ENCODE peak calls at places on chromosomes 3 and 15, in four cellular contexts. V is H1, F is K562, B is GM12878. N is an unnamed sample.

GRCh38 chr15:57522148-57522547 is 69.6 kb upstream of the MYZAP start:
- DNase-seq in V (no peak), F (no peak), B (no peak), N (no peak)

GRCh38 chr3:100717063-100717462 is 7.8 kb downstream of the TFG start:
- DNase-seq in V (no peak), F (no peak), B (no peak), N (no peak)

GRCh38 chr15:51265037-51265555 is 73.3 kb downstream of the CYP19A1 start:
- DNase-seq in V (no peak), F (no peak), B (no peak), N (no peak)

GRCh38 chr3:55166577-55167555 is 239.0 kb upstream of the LRTM1 start:
- DNase-seq in V (no peak), F (no peak), B (peak), N (peak)

GRCh38 chr3:101695779-101696372 is 9.4 kb upstream of the RPL24 start:
- DNase-seq in V (no peak), F (no peak), B (no peak), N (peak)

GRCh38 chr3:12896206-12896697 is 54.9 kb upstream of the RPL32 start:
- DNase-seq in V (no peak), F (peak), B (no peak), N (peak)

GRCh38 chr3:73786346-73786807 is 161.6 kb upstream of the PDZRN3 start:
- DNase-seq in V (no peak), F (no peak), B (no peak), N (peak)

GRCh38 chr3:46656778-46657556 is 36.5 kb downstream of the ALS2CL start:
- DNase-seq in V (peak), F (no peak), B (no peak), N (no peak)

GRCh38 chr3:107085261-107085660 is 292.0 kb upstream of the CCDC54 start:
- DNase-seq in V (no peak), F (no peak), B (no peak), N (peak)

GRCh38 chr3:11651900-11652299 is 8.2 kb upstream of the VGLL4 start:
- DNase-seq in V (no peak), F (peak), B (no peak), N (peak)

GRCh38 chr15:100931143-100931890 is 12.2 kb downstream of the LRRK1 start:
- DNase-seq in V (no peak), F (no peak), B (no peak), N (no peak)

GRCh38 chr3:66407281-66408218 is 93.3 kb downstream of the LRIG1 start:
- DNase-seq in V (peak), F (peak), B (no peak), N (peak)

GRCh38 chr15:69784808-69785550 is 312.7 kb downstream of the TLE3 start:
- DNase-seq in V (no peak), F (no peak), B (no peak), N (peak)

GRCh38 chr15:23645379-23646164 is 2.1 kb downstream of the MAGEL2 start:
- DNase-seq in V (peak), F (peak), B (no peak), N (no peak)

GRCh38 chr15:31974855-31975421 is 55.4 kb upstream of the CHRNA7 start:
- DNase-seq in V (peak), F (peak), B (no peak), N (peak)

GRCh38 chr3:93910085-93910484 is 63.6 kb downstream of the PROS1 start:
- DNase-seq in V (no peak), F (no peak), B (no peak), N (no peak)

GRCh38 chr15:78850352-78850751 is 22.3 kb upstream of the MORF4L1 start:
- DNase-seq in V (no peak), F (no peak), B (no peak), N (no peak)

GRCh38 chr3:140505256-140505655 is 172.6 kb upstream of the TRIM42 start:
- DNase-seq in V (no peak), F (no peak), B (peak), N (no peak)

GRCh38 chr15:59380902-59381610 is 8.4 kb upstream of the MYO1E start:
- DNase-seq in V (no peak), F (no peak), B (no peak), N (no peak)

GRCh38 chr15:48748535-48748934 is 62.3 kb downstream of the CEP152 start:
- DNase-seq in V (no peak), F (no peak), B (no peak), N (peak)

GRCh38 chr3:114659109-114660081 is 365.6 kb downstream of the TIGIT start:
- DNase-seq in V (no peak), F (no peak), B (no peak), N (no peak)

GRCh38 chr3:29171583-29171990 is 109.3 kb upstream of the RBMS3 start:
- DNase-seq in V (no peak), F (no peak), B (no peak), N (peak)

GRCh38 chr3:100893590-100893989 is 99.6 kb downstream of the ABI3BP start:
- DNase-seq in V (peak), F (no peak), B (no peak), N (peak)

DNA sequence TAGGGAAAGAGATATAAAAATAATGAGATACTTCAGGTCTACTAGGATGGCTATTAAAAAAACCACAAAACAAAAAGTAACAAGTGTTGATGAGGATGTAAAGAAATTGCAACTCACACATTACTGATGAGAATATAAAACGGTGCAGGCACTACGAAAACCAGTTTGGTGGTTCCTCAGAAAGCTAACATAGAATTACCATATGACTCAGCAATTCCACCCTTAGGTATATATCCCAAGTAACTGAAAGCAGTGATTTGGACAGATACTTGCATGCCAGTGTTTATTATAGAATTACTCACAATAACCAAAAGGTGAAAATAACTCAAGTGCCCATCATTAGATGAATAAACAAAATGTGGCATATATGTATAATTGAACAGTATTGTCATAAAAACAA is 87.5 kb upstream of the MELTF start:
- DNase-seq in V (no peak), F (no peak), B (peak), N (peak)
- TF ChIP-seq CHD1 in V (no peak), F (no peak), B (no peak), N (no peak)

GRCh38 chr3:50226888-50227389 is 9.1 kb upstream of the GNAI2 start:
- DNase-seq in V (no peak), F (peak), B (no peak), N (no peak)
- TF ChIP-seq CHD1 in V (no peak), F (no peak), B (no peak), N (no peak)

GRCh38 chr3:171566803-171567422 is 106.7 kb upstream of the TNIK start:
- DNase-seq in V (no peak), F (peak), B (peak), N (peak)
- TF ChIP-seq CHD1 in V (no peak), F (no peak), B (no peak), N (no peak)

DNA sequence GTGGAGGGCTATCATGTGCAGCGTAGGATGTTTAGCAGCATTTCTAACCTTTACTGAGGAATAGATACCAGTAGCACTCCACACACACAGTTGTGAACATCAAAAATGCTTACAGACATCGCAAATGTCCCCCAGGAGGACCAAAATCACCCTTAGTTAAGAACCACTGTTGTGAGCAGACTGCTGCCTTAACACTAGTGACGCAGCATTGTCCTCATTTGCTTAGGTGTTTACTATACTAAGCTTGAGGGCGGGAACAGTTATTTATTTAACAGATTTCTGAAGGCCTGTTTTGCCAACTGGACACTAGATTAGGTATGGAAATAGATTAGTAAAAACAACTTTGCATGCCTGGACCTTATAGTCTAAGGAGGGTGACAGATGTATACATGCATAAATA is 2.3 kb downstream of the PPP2R3A start:
- DNase-seq in V (no peak), F (no peak), B (no peak), N (no peak)
- TF ChIP-seq CHD1 in V (no peak), F (no peak), B (no peak), N (no peak)

GRCh38 chr3:172924546-172924945 is 174.0 kb downstream of the ECT2 start:
- DNase-seq in V (no peak), F (no peak), B (no peak), N (no peak)

DNA sequence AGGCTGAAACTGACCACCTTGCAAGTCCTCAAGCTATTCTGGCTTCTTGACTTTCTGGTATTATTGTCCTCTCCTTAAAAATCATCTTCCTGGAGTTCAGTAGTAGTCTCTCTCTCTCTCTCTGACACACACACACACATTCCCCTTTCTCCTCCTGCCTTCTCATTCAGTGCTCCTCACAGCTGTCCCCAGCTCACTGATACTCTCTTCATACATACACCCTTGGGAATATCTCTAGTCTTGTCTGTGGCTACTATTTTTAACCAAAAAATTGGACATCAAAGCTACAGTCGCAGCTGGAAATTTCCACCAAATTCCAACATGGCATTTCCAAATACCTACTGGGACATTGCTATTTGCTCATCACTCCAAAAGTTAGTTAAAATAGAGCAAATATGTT is 178.9 kb downstream of the ECT2 start:
- DNase-seq in V (no peak), F (no peak), B (no peak), N (no peak)
- TF ChIP-seq CHD1 in V (no peak), F (no peak), B (no peak), N (no peak)

GRCh38 chr15:66169023-66169422 is 84.5 kb downstream of the MEGF11 start:
- DNase-seq in V (no peak), F (no peak), B (no peak), N (no peak)

GRCh38 chr15:66170716-66171115 is 82.8 kb downstream of the MEGF11 start:
- DNase-seq in V (no peak), F (no peak), B (no peak), N (no peak)

GRCh38 chr15:66170042-66170441 is 83.5 kb downstream of the MEGF11 start:
- DNase-seq in V (no peak), F (no peak), B (no peak), N (no peak)

GRCh38 chr15:66167854-66168253 is 85.7 kb downstream of the MEGF11 start:
- DNase-seq in V (no peak), F (peak), B (no peak), N (no peak)

DNA sequence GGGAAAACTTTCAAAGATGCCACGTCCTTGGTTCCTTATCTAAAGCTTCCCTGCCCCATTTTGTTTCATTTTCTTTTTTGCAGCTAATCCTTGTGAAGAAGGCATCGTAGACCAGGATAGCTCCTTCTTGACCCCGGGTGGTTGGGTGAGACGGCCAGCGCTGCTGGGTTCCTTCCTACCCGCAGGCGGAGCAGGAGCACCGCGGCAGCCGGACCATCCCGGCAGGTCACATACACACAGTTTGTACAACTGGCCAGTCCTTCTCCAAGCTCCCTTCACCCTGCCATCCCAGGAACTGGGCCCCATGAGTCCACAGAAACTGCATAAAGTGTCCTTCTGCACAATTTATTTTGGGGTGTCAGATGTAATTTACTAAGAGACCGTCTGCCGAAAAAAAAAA is 83.9 kb downstream of the MEGF11 start:
- DNase-seq in V (no peak), F (peak), B (no peak), N (no peak)
- TF ChIP-seq CHD1 in V (no peak), F (no peak), B (no peak), N (no peak)

GRCh38 chr15:76217029-76217866 is 94.0 kb downstream of the ETFA start:
- DNase-seq in V (no peak), F (no peak), B (no peak), N (peak)
- TF ChIP-seq CHD1 in V (no peak), F (no peak), B (no peak), N (no peak)

GRCh38 chr15:42385206-42385979 is 26.1 kb downstream of the CAPN3 start:
- DNase-seq in V (peak), F (peak), B (no peak), N (peak)
- TF ChIP-seq CHD1 in V (no peak), F (no peak), B (no peak), N (no peak)